ENCODE peak calls at places on chromosomes 11 and 22, in six cellular contexts. W, B, Y, G, U and Q are unnamed samples.

GRCh38 chr11:8266246-8267241 is 2.9 kb upstream of the LMO1 start:
- DNase-seq in W (no peak), B (no peak), Y (no peak), G (no peak), U (no peak), Q (no peak)

GRCh38 chr11:121654506-121655480 is 202.0 kb upstream of the SORL1-AS1 start:
- DNase-seq in W (no peak), B (no peak), Y (no peak), G (no peak), U (no peak), Q (no peak)

GRCh38 chr11:19316434-19316833 is 75.7 kb upstream of the E2F8 start:
- DNase-seq in W (no peak), B (no peak), Y (no peak), G (no peak), U (no peak), Q (no peak)

GRCh38 chr22:37906364-37907008 is 389 bp downstream of the MICALL1 start:
- DNase-seq in W (peak; percentile 37), B (no peak), Y (no peak), G (peak; percentile 55), U (no peak), Q (no peak)

GRCh38 chr22:41732096-41732772 is 32.9 kb downstream of the MEI1 start:
- DNase-seq in W (no peak), B (no peak), Y (no peak), G (no peak), U (no peak), Q (no peak)

GRCh38 chr11:65417702-65418430 is 4.7 kb upstream of the NEAT1 start:
- DNase-seq in W (no peak), B (peak; percentile 83), Y (no peak), G (no peak), U (no peak), Q (peak; percentile 92)

GRCh38 chr11:67290801-67291200 is 1.7 kb downstream of the ANKRD13D start:
- DNase-seq in W (no peak), B (no peak), Y (no peak), G (no peak), U (no peak), Q (no peak)

GRCh38 chr22:47452184-47452583 is 689.7 kb downstream of the TBC1D22A start:
- DNase-seq in W (no peak), B (no peak), Y (no peak), G (no peak), U (no peak), Q (no peak)

GRCh38 chr11:125404136-125404810 is 91.8 kb downstream of the FEZ1 start:
- DNase-seq in W (no peak), B (no peak), Y (no peak), G (peak; percentile 92), U (no peak), Q (no peak)

GRCh38 chr22:22773979-22774738 is 113.5 kb upstream of the IGLL5 start:
- DNase-seq in W (no peak), B (no peak), Y (no peak), G (no peak), U (no peak), Q (peak; percentile 49)

GRCh38 chr11:126607776-126608625 is 252.5 kb downstream of the ST3GAL4 start:
- DNase-seq in W (no peak), B (no peak), Y (peak; percentile 33), G (peak; percentile 77), U (no peak), Q (no peak)

GRCh38 chr11:64887757-64888405 is 9.5 kb upstream of the EHD1 start:
- DNase-seq in W (peak; percentile 83), B (peak; percentile 92), Y (peak; percentile 50), G (peak; percentile 91), U (peak; percentile 81), Q (no peak)

GRCh38 chr11:92480519-92480918 is 255.9 kb downstream of the FAT3 start:
- DNase-seq in W (no peak), B (no peak), Y (no peak), G (no peak), U (no peak), Q (no peak)

GRCh38 chr11:131486100-131486499 is 115.7 kb downstream of the NTM start:
- DNase-seq in W (no peak), B (no peak), Y (no peak), G (no peak), U (no peak), Q (no peak)

GRCh38 chr11:102868359-102868758 is 6.4 kb downstream of the MMP12 start:
- DNase-seq in W (no peak), B (no peak), Y (no peak), G (no peak), U (no peak), Q (no peak)

GRCh38 chr11:76683496-76684095 is 13.0 kb upstream of the LRRC32 start:
- DNase-seq in W (no peak), B (no peak), Y (no peak), G (no peak), U (no peak), Q (no peak)

GRCh38 chr11:94658386-94658785 is 91.2 kb downstream of the PIWIL4 start:
- DNase-seq in W (no peak), B (no peak), Y (peak; percentile 10), G (no peak), U (no peak), Q (no peak)

GRCh38 chr11:71454470-71455113 is 1.6 kb downstream of the NADSYN1 start:
- DNase-seq in W (peak; percentile 17), B (no peak), Y (no peak), G (no peak), U (no peak), Q (no peak)

GRCh38 chr11:118157186-118157895 is 4.7 kb upstream of the SCN4B start:
- DNase-seq in W (no peak), B (no peak), Y (no peak), G (no peak), U (no peak), Q (no peak)

GRCh38 chr11:83115551-83115950 is 41.4 kb upstream of the PCF11 start:
- DNase-seq in W (no peak), B (no peak), Y (no peak), G (peak; percentile 8), U (no peak), Q (no peak)

GRCh38 chr11:87819141-87819540 is 356.1 kb downstream of the RAB38 start:
- DNase-seq in W (no peak), B (no peak), Y (no peak), G (no peak), U (no peak), Q (no peak)

GRCh38 chr11:125517116-125517804 is 21.2 kb upstream of the FEZ1 start:
- DNase-seq in W (no peak), B (no peak), Y (peak; percentile 46), G (peak; percentile 97), U (no peak), Q (no peak)

GRCh38 chr11:86660011-86660595 is 12.3 kb downstream of the ME3 start:
- DNase-seq in W (no peak), B (no peak), Y (no peak), G (no peak), U (no peak), Q (no peak)

GRCh38 chr11:118241191-118242098 is 10.7 kb downstream of the MPZL3 start:
- DNase-seq in W (peak; percentile 39), B (no peak), Y (no peak), G (no peak), U (peak; percentile 62), Q (no peak)

GRCh38 chr11:132539590-132540368 is 992.5 kb downstream of the OPCML start:
- DNase-seq in W (no peak), B (no peak), Y (no peak), G (no peak), U (no peak), Q (no peak)

GRCh38 chr22:44925465-44926123 is 84.2 kb downstream of the PHF21B start:
- DNase-seq in W (no peak), B (no peak), Y (no peak), G (no peak), U (no peak), Q (no peak)

GRCh38 chr11:79441159-79441875 is 487 bp upstream of the TENM4 start:
- DNase-seq in W (no peak), B (no peak), Y (no peak), G (peak; percentile 31), U (no peak), Q (no peak)

GRCh38 chr22:24833881-24834495 is 28.0 kb downstream of the SGSM1 start:
- DNase-seq in W (no peak), B (no peak), Y (no peak), G (no peak), U (no peak), Q (no peak)

GRCh38 chr11:69637956-69638871 is 2.7 kb upstream of the CCND1 start:
- DNase-seq in W (no peak), B (no peak), Y (peak; percentile 50), G (peak; percentile 88), U (no peak), Q (peak; percentile 73)

GRCh38 chr11:10658621-10659338 is 34.8 kb downstream of the IRAG1 start:
- DNase-seq in W (no peak), B (no peak), Y (no peak), G (no peak), U (no peak), Q (no peak)

GRCh38 chr11:34620202-34620601 is 691 bp upstream of the EHF start:
- DNase-seq in W (no peak), B (no peak), Y (no peak), G (no peak), U (no peak), Q (no peak)

GRCh38 chr22:30277547-30278344 is 11.1 kb upstream of the OSM start:
- DNase-seq in W (no peak), B (no peak), Y (no peak), G (peak; percentile 48), U (no peak), Q (no peak)

GRCh38 chr11:89175796-89176195 is 1.9 kb upstream of the TYR start:
- DNase-seq in W (no peak), B (no peak), Y (no peak), G (peak; percentile 21), U (no peak), Q (no peak)

GRCh38 chr11:85118151-85118550 is 509.0 kb downstream of the DLG2 start:
- DNase-seq in W (no peak), B (no peak), Y (no peak), G (peak; percentile 4), U (no peak), Q (no peak)